ENCODE peak calls at places on chromosomes 7 and 10, in nine cellular contexts. M, R, F, Y, A, H, T, K and B are unnamed samples.

GRCh38 chr7:82677064-82677463 is 233.5 kb upstream of the CACNA2D1 start:
- DNase-seq in F (no peak), A (no peak), K (no peak), Y (no peak), H (no peak), R (no peak), T (no peak), M (no peak), B (no peak)

GRCh38 chr7:27605689-27606269 is 56.9 kb downstream of the HIBADH start:
- DNase-seq in A (no peak), Y (peak), M (no peak), R (peak), T (no peak), K (no peak), H (no peak), F (peak), B (no peak)

GRCh38 chr10:34024708-34025425 is 690.4 kb upstream of the NRP1 start:
- DNase-seq in F (no peak), R (no peak), H (peak), T (no peak), M (no peak), K (no peak), Y (peak), A (no peak), B (no peak)

GRCh38 chr10:102781921-102782542 is 38.3 kb downstream of the WBP1L start:
- DNase-seq in F (no peak), A (no peak), H (no peak), M (no peak), T (no peak), Y (peak), R (no peak), K (no peak), B (no peak)

GRCh38 chr10:28302012-28302667 is 724 bp downstream of the MPP7 start:
- DNase-seq in A (peak), T (no peak), H (peak), F (no peak), R (no peak), Y (peak), M (no peak), K (no peak), B (peak)

GRCh38 chr10:48231699-48232315 is 42.7 kb downstream of the FRMPD2 start:
- DNase-seq in K (no peak), Y (no peak), H (no peak), M (no peak), T (no peak), F (no peak), A (no peak), R (no peak), B (peak)

GRCh38 chr7:27238979-27239779 is 3.4 kb upstream of the EVX1 start:
- DNase-seq in K (no peak), F (no peak), Y (no peak), H (no peak), T (no peak), R (no peak), A (no peak), M (no peak), B (no peak)

GRCh38 chr7:67937717-67938191 is 941.1 kb downstream of the TYW1 start:
- DNase-seq in Y (peak), T (peak), M (no peak), F (no peak), R (no peak), K (no peak), H (no peak), A (peak), B (no peak)

GRCh38 chr7:69967152-69967591 is 368.9 kb downstream of the AUTS2 start:
- DNase-seq in K (no peak), A (no peak), R (no peak), M (no peak), H (no peak), F (no peak), Y (peak), T (no peak), B (peak)

GRCh38 chr10:121243003-121243898 is 355.0 kb downstream of the FGFR2 start:
- DNase-seq in M (no peak), F (no peak), H (no peak), Y (no peak), A (no peak), R (no peak), T (no peak), K (no peak), B (no peak)

GRCh38 chr7:106823631-106824030 is 41.5 kb upstream of the PIK3CG start:
- DNase-seq in A (no peak), Y (no peak), F (no peak), K (no peak), M (no peak), T (no peak), H (no peak), R (peak), B (no peak)

GRCh38 chr7:5546626-5547025 is 123.0 kb upstream of the TNRC18 start:
- DNase-seq in K (no peak), M (no peak), R (no peak), Y (no peak), F (no peak), T (no peak), A (no peak), H (no peak), B (no peak)

GRCh38 chr7:44277851-44278250 is 47.5 kb downstream of the CAMK2B start:
- DNase-seq in R (no peak), K (peak), Y (peak), T (no peak), F (no peak), H (peak), M (no peak), A (no peak), B (no peak)

GRCh38 chr10:110429301-110429700 is 68.4 kb upstream of the DUSP5 start:
- DNase-seq in T (no peak), Y (no peak), K (no peak), H (peak), R (no peak), M (no peak), F (no peak), A (no peak), B (no peak)

GRCh38 chr10:33273295-33274002 is 61.0 kb downstream of the NRP1 start:
- DNase-seq in F (peak), A (peak), T (peak), H (peak), K (peak), R (peak), M (no peak), Y (peak), B (peak)

GRCh38 chr7:87312215-87312865 is 33.1 kb upstream of the CROT start:
- DNase-seq in R (peak), F (peak), Y (peak), H (peak), K (no peak), T (peak), M (peak), A (peak), B (peak)

GRCh38 chr7:96076350-96076707 is 245.6 kb downstream of the SLC25A13 start:
- DNase-seq in K (no peak), T (no peak), M (no peak), H (no peak), Y (no peak), A (no peak), R (no peak), F (no peak), B (no peak)

GRCh38 chr7:52938455-52939133 is 96.8 kb upstream of the POM121L12 start:
- DNase-seq in A (no peak), F (no peak), H (no peak), T (no peak), M (no peak), Y (no peak), K (no peak), R (no peak), B (no peak)

GRCh38 chr10:28878236-28878970 is 201.1 kb downstream of the BAMBI start:
- DNase-seq in R (no peak), M (no peak), Y (no peak), F (no peak), H (no peak), A (no peak), T (no peak), K (no peak), B (no peak)

GRCh38 chr7:64562246-64562620 is 638 bp downstream of the ZNF680 start:
- DNase-seq in F (peak), M (peak), R (no peak), K (no peak), H (no peak), Y (peak), T (no peak), A (no peak), B (no peak)

GRCh38 chr7:46945328-46945727 is 636.6 kb downstream of the TNS3 start:
- DNase-seq in Y (no peak), H (no peak), A (no peak), R (no peak), K (no peak), M (no peak), F (no peak), T (no peak), B (no peak)

GRCh38 chr7:88020953-88021650 is 87.1 kb downstream of the ADAM22 start:
- DNase-seq in K (no peak), R (no peak), Y (peak), A (no peak), F (peak), H (no peak), T (no peak), M (no peak), B (no peak)